ENCODE peak calls at places on chromosomes 13 and 19, in nine cellular contexts. One of them, this sample, is unnamed.
A peak's percentile ranks its signal among the peaks of the same experiment; 100 is the strongest.

GRCh38 chr19:37954421-37954874 is 47.4 kb downstream of the SIPA1L3 start:
- DNase-seq in lung: no peak
- DNase-seq in OCI-LY7: no peak
- DNase-seq in stomach: no peak
- DNase-seq in DND-41: no peak
- DNase-seq in heart right ventricle: no peak
- DNase-seq in pancreas: no peak
- DNase-seq in A549: no peak
- DNase-seq in colonic mucosa: no peak
- DNase-seq in this sample: no peak

GRCh38 chr19:31534786-31535185 is 185.6 kb upstream of the TSHZ3 start:
- DNase-seq in heart right ventricle: no peak
- DNase-seq in stomach: no peak
- DNase-seq in A549: no peak
- DNase-seq in lung: no peak
- DNase-seq in OCI-LY7: no peak
- DNase-seq in pancreas: no peak
- DNase-seq in DND-41: no peak
- DNase-seq in colonic mucosa: no peak
- DNase-seq in this sample: no peak

GRCh38 chr19:33193269-33193863 is 764 bp upstream of the LRP3 start:
- DNase-seq in lung: no peak
- DNase-seq in heart right ventricle: no peak
- DNase-seq in pancreas: no peak
- DNase-seq in OCI-LY7: no peak
- DNase-seq in colonic mucosa: no peak
- DNase-seq in stomach: no peak
- DNase-seq in DND-41: no peak
- DNase-seq in A549: no peak
- DNase-seq in this sample: no peak

GRCh38 chr13:73224708-73225107 is 165.9 kb downstream of the KLF5 start:
- DNase-seq in colonic mucosa: no peak
- DNase-seq in OCI-LY7: no peak
- DNase-seq in pancreas: no peak
- DNase-seq in stomach: no peak
- DNase-seq in lung: no peak
- DNase-seq in A549: no peak
- DNase-seq in heart right ventricle: no peak
- DNase-seq in DND-41: peak; percentile 22
- DNase-seq in this sample: no peak

GRCh38 chr13:98307392-98307743 is 130.3 kb upstream of the RNF113B start:
- DNase-seq in stomach: no peak
- DNase-seq in lung: no peak
- DNase-seq in OCI-LY7: no peak
- DNase-seq in DND-41: no peak
- DNase-seq in colonic mucosa: no peak
- DNase-seq in heart right ventricle: no peak
- DNase-seq in pancreas: no peak
- DNase-seq in A549: no peak
- DNase-seq in this sample: no peak

GRCh38 chr13:113969973-113970611 is 3.8 kb downstream of the C13orf46 start:
- DNase-seq in lung: peak; percentile 81
- DNase-seq in heart right ventricle: no peak
- DNase-seq in DND-41: no peak
- DNase-seq in pancreas: peak; percentile 97
- DNase-seq in OCI-LY7: no peak
- DNase-seq in colonic mucosa: peak; percentile 70
- DNase-seq in stomach: peak; percentile 94
- DNase-seq in A549: no peak
- DNase-seq in this sample: peak; percentile 73

GRCh38 chr13:23723463-23723862 is 153.3 kb downstream of the TNFRSF19 start:
- DNase-seq in lung: no peak
- DNase-seq in pancreas: no peak
- DNase-seq in stomach: no peak
- DNase-seq in A549: no peak
- DNase-seq in heart right ventricle: no peak
- DNase-seq in colonic mucosa: no peak
- DNase-seq in OCI-LY7: no peak
- DNase-seq in DND-41: no peak
- DNase-seq in this sample: no peak

GRCh38 chr13:26954981-26955380 is 194.4 kb upstream of the GPR12 start:
- DNase-seq in stomach: no peak
- DNase-seq in OCI-LY7: no peak
- DNase-seq in colonic mucosa: no peak
- DNase-seq in A549: no peak
- DNase-seq in heart right ventricle: no peak
- DNase-seq in lung: no peak
- DNase-seq in pancreas: no peak
- DNase-seq in DND-41: no peak
- DNase-seq in this sample: no peak

GRCh38 chr13:78826312-78826711 is 167.4 kb upstream of the OBI1 start:
- DNase-seq in stomach: no peak
- DNase-seq in lung: no peak
- DNase-seq in colonic mucosa: no peak
- DNase-seq in heart right ventricle: no peak
- DNase-seq in OCI-LY7: no peak
- DNase-seq in A549: no peak
- DNase-seq in pancreas: no peak
- DNase-seq in DND-41: no peak
- DNase-seq in this sample: no peak

GRCh38 chr19:4908311-4908710 is 990 bp upstream of the UHRF1 start:
- DNase-seq in DND-41: no peak
- DNase-seq in lung: no peak
- DNase-seq in OCI-LY7: no peak
- DNase-seq in heart right ventricle: no peak
- DNase-seq in A549: no peak
- DNase-seq in pancreas: no peak
- DNase-seq in stomach: no peak
- DNase-seq in colonic mucosa: no peak
- DNase-seq in this sample: no peak

GRCh38 chr19:6754136-6754535 is 13.1 kb downstream of the SH2D3A start:
- DNase-seq in OCI-LY7: no peak
- DNase-seq in pancreas: peak; percentile 75
- DNase-seq in stomach: no peak
- DNase-seq in lung: no peak
- DNase-seq in heart right ventricle: no peak
- DNase-seq in DND-41: no peak
- DNase-seq in colonic mucosa: no peak
- DNase-seq in A549: no peak
- DNase-seq in this sample: peak; percentile 66

GRCh38 chr13:98549728-98550317 is 27.1 kb downstream of the STK24 start:
- DNase-seq in heart right ventricle: no peak
- DNase-seq in A549: no peak
- DNase-seq in stomach: no peak
- DNase-seq in OCI-LY7: no peak
- DNase-seq in colonic mucosa: no peak
- DNase-seq in lung: no peak
- DNase-seq in DND-41: no peak
- DNase-seq in pancreas: no peak
- DNase-seq in this sample: no peak

GRCh38 chr19:913080-913748 is at the start of gene R3HDM4:
- DNase-seq in heart right ventricle: peak; percentile 82
- DNase-seq in A549: peak; percentile 61
- DNase-seq in lung: peak; percentile 75
- DNase-seq in OCI-LY7: peak; percentile 81
- DNase-seq in stomach: peak; percentile 86
- DNase-seq in pancreas: peak; percentile 89
- DNase-seq in DND-41: peak; percentile 83
- DNase-seq in colonic mucosa: peak; percentile 86
- DNase-seq in this sample: peak; percentile 89

GRCh38 chr19:45130888-45131615 is 29.7 kb downstream of the NKPD1 start:
- DNase-seq in stomach: peak; percentile 63
- DNase-seq in DND-41: peak; percentile 15
- DNase-seq in OCI-LY7: peak; percentile 89
- DNase-seq in A549: peak; percentile 54
- DNase-seq in heart right ventricle: no peak
- DNase-seq in pancreas: no peak
- DNase-seq in lung: no peak
- DNase-seq in colonic mucosa: no peak
- DNase-seq in this sample: no peak

GRCh38 chr13:57630661-57631606 is 610 bp upstream of the PCDH17 start:
- DNase-seq in pancreas: peak; percentile 26
- DNase-seq in A549: no peak
- DNase-seq in heart right ventricle: peak; percentile 24
- DNase-seq in colonic mucosa: no peak
- DNase-seq in lung: no peak
- DNase-seq in DND-41: no peak
- DNase-seq in stomach: no peak
- DNase-seq in OCI-LY7: no peak
- DNase-seq in this sample: no peak

GRCh38 chr13:106102776-106103175 is 432.7 kb downstream of the EFNB2 start:
- DNase-seq in OCI-LY7: no peak
- DNase-seq in heart right ventricle: no peak
- DNase-seq in lung: no peak
- DNase-seq in stomach: no peak
- DNase-seq in colonic mucosa: no peak
- DNase-seq in pancreas: no peak
- DNase-seq in A549: no peak
- DNase-seq in DND-41: no peak
- DNase-seq in this sample: no peak
- H3K4me1 ChIP-seq in OCI-LY7: no peaks in the 10 kb centered on the region
- H3K4me1 ChIP-seq in heart right ventricle: peaks cover 17% of the 10 kb centered on the region
- H3K4me1 ChIP-seq in lung: no peaks in the 10 kb centered on the region
- H3K4me1 ChIP-seq in stomach: peaks cover 4% of the 10 kb centered on the region
- H3K4me1 ChIP-seq in colonic mucosa: peaks cover 17% of the 10 kb centered on the region
- H3K4me1 ChIP-seq in pancreas: no peaks in the 10 kb centered on the region
- H3K4me1 ChIP-seq in A549: peaks cover 47% of the 10 kb centered on the region
- H3K4me1 ChIP-seq in DND-41: peaks cover 6% of the 10 kb centered on the region
- H3K4me1 ChIP-seq in this sample: peaks cover 29% of the 10 kb centered on the region

GRCh38 chr19:39986643-39987042 is 10.2 kb upstream of the ZNF546 start:
- DNase-seq in lung: no peak
- DNase-seq in stomach: no peak
- DNase-seq in A549: no peak
- DNase-seq in pancreas: no peak
- DNase-seq in colonic mucosa: no peak
- DNase-seq in DND-41: no peak
- DNase-seq in heart right ventricle: no peak
- DNase-seq in OCI-LY7: no peak
- DNase-seq in this sample: no peak

GRCh38 chr19:39982883-39983282 is 11.9 kb downstream of the PSMC4 start:
- DNase-seq in DND-41: no peak
- DNase-seq in stomach: no peak
- DNase-seq in OCI-LY7: no peak
- DNase-seq in colonic mucosa: no peak
- DNase-seq in lung: no peak
- DNase-seq in A549: no peak
- DNase-seq in pancreas: no peak
- DNase-seq in heart right ventricle: no peak
- DNase-seq in this sample: no peak

GRCh38 chr19:39987596-39987995 is 9.3 kb upstream of the ZNF546 start:
- DNase-seq in colonic mucosa: no peak
- DNase-seq in lung: no peak
- DNase-seq in DND-41: no peak
- DNase-seq in heart right ventricle: no peak
- DNase-seq in OCI-LY7: no peak
- DNase-seq in A549: no peak
- DNase-seq in pancreas: no peak
- DNase-seq in stomach: no peak
- DNase-seq in this sample: no peak

GRCh38 chr19:39983695-39984302 is 12.8 kb downstream of the PSMC4 start:
- DNase-seq in pancreas: no peak
- DNase-seq in lung: no peak
- DNase-seq in DND-41: no peak
- DNase-seq in colonic mucosa: no peak
- DNase-seq in stomach: no peak
- DNase-seq in A549: no peak
- DNase-seq in heart right ventricle: no peak
- DNase-seq in OCI-LY7: no peak
- DNase-seq in this sample: no peak

GRCh38 chr19:39987167-39987566 is 9.7 kb upstream of the ZNF546 start:
- DNase-seq in colonic mucosa: no peak
- DNase-seq in lung: no peak
- DNase-seq in A549: no peak
- DNase-seq in heart right ventricle: no peak
- DNase-seq in stomach: no peak
- DNase-seq in OCI-LY7: no peak
- DNase-seq in pancreas: no peak
- DNase-seq in DND-41: no peak
- DNase-seq in this sample: no peak
- H3K9me3 ChIP-seq in colonic mucosa: no peaks in the 10 kb centered on the region
- H3K9me3 ChIP-seq in lung: peaks cover 3% of the 10 kb centered on the region
- H3K9me3 ChIP-seq in A549: peaks cover 72% of the 10 kb centered on the region
- H3K9me3 ChIP-seq in heart right ventricle: peaks cover 40% of the 10 kb centered on the region
- H3K9me3 ChIP-seq in stomach: peaks cover 44% of the 10 kb centered on the region
- H3K9me3 ChIP-seq in OCI-LY7: peaks cover 53% of the 10 kb centered on the region
- H3K9me3 ChIP-seq in pancreas: no peaks in the 10 kb centered on the region
- H3K9me3 ChIP-seq in DND-41: peaks cover 21% of the 10 kb centered on the region
- H3K9me3 ChIP-seq in this sample: peaks cover 30% of the 10 kb centered on the region

GRCh38 chr13:110261166-110262081 is 45.5 kb downstream of the COL4A1 start:
- DNase-seq in DND-41: no peak
- DNase-seq in colonic mucosa: no peak
- DNase-seq in A549: no peak
- DNase-seq in lung: no peak
- DNase-seq in OCI-LY7: no peak
- DNase-seq in stomach: no peak
- DNase-seq in heart right ventricle: no peak
- DNase-seq in pancreas: no peak
- DNase-seq in this sample: no peak

GRCh38 chr13:110257408-110257807 is 49.5 kb downstream of the COL4A1 start:
- DNase-seq in lung: no peak
- DNase-seq in pancreas: no peak
- DNase-seq in A549: no peak
- DNase-seq in heart right ventricle: no peak
- DNase-seq in DND-41: no peak
- DNase-seq in colonic mucosa: no peak
- DNase-seq in OCI-LY7: no peak
- DNase-seq in stomach: no peak
- DNase-seq in this sample: no peak

GRCh38 chr13:110262082-110262436 is 44.9 kb downstream of the COL4A1 start:
- DNase-seq in heart right ventricle: no peak
- DNase-seq in OCI-LY7: no peak
- DNase-seq in pancreas: no peak
- DNase-seq in colonic mucosa: no peak
- DNase-seq in stomach: no peak
- DNase-seq in DND-41: no peak
- DNase-seq in lung: no peak
- DNase-seq in A549: no peak
- DNase-seq in this sample: no peak

GRCh38 chr13:110258876-110259631 is 47.9 kb downstream of the COL4A1 start:
- DNase-seq in lung: no peak
- DNase-seq in A549: no peak
- DNase-seq in pancreas: no peak
- DNase-seq in DND-41: no peak
- DNase-seq in colonic mucosa: no peak
- DNase-seq in heart right ventricle: no peak
- DNase-seq in OCI-LY7: no peak
- DNase-seq in stomach: no peak
- DNase-seq in this sample: no peak

GRCh38 chr13:110259651-110260050 is 47.3 kb downstream of the COL4A1 start:
- DNase-seq in A549: no peak
- DNase-seq in colonic mucosa: no peak
- DNase-seq in lung: no peak
- DNase-seq in stomach: no peak
- DNase-seq in pancreas: no peak
- DNase-seq in DND-41: no peak
- DNase-seq in heart right ventricle: no peak
- DNase-seq in OCI-LY7: no peak
- DNase-seq in this sample: no peak
- H3K4me1 ChIP-seq in A549: peaks cover 23% of the 10 kb centered on the region
- H3K4me1 ChIP-seq in colonic mucosa: no peaks in the 10 kb centered on the region
- H3K4me1 ChIP-seq in lung: peaks cover 19% of the 10 kb centered on the region
- H3K4me1 ChIP-seq in stomach: peaks cover 8% of the 10 kb centered on the region
- H3K4me1 ChIP-seq in pancreas: no peaks in the 10 kb centered on the region
- H3K4me1 ChIP-seq in DND-41: no peaks in the 10 kb centered on the region
- H3K4me1 ChIP-seq in heart right ventricle: peaks cover 88% of the 10 kb centered on the region
- H3K4me1 ChIP-seq in OCI-LY7: no peaks in the 10 kb centered on the region
- H3K4me1 ChIP-seq in this sample: peaks cover 8% of the 10 kb centered on the region

GRCh38 chr19:54572696-54573311 is 786 bp upstream of the LILRA2 start:
- DNase-seq in OCI-LY7: peak; percentile 31
- DNase-seq in stomach: no peak
- DNase-seq in heart right ventricle: no peak
- DNase-seq in colonic mucosa: no peak
- DNase-seq in DND-41: no peak
- DNase-seq in lung: peak; percentile 38
- DNase-seq in A549: no peak
- DNase-seq in pancreas: no peak
- DNase-seq in this sample: no peak
- H3K9me3 ChIP-seq in OCI-LY7: no peaks in the 10 kb centered on the region
- H3K9me3 ChIP-seq in stomach: no peaks in the 10 kb centered on the region
- H3K9me3 ChIP-seq in heart right ventricle: no peaks in the 10 kb centered on the region
- H3K9me3 ChIP-seq in colonic mucosa: no peaks in the 10 kb centered on the region
- H3K9me3 ChIP-seq in DND-41: no peaks in the 10 kb centered on the region
- H3K9me3 ChIP-seq in lung: no peaks in the 10 kb centered on the region
- H3K9me3 ChIP-seq in A549: no peaks in the 10 kb centered on the region
- H3K9me3 ChIP-seq in pancreas: no peaks in the 10 kb centered on the region
- H3K9me3 ChIP-seq in this sample: no peaks in the 10 kb centered on the region